ENCODE peak calls at places on chromosomes 16 and 17, in nine cellular contexts. One of them, this sample, is unnamed.

GRCh38 chr17:40602445-40603443 is 37.5 kb upstream of the CCR7 start:
- DNase-seq in activated naive CD4-positive, alpha-beta T cell treated with anti-CD3 and anti-CD28 coated beads for 36 hours: peak
- DNase-seq in stimulated activated CD8-positive, alpha-beta memory T cell treated with anti-CD3 and anti-CD28 coated beads, Interleukin-12 subunit alpha, Interleukin-12 subunit beta, amount 100 ng/mL, for 4 hours: no peak
- DNase-seq in AG10803: no peak
- DNase-seq in left ventricle myocardium superior: no peak
- DNase-seq in GM13977: peak
- DNase-seq in prostate gland: no peak
- DNase-seq in cardiac muscle cell: peak
- DNase-seq in transverse colon: no peak
- DNase-seq in this sample: no peak

GRCh38 chr16:30003670-30004423 is 7.0 kb downstream of the DOC2A start:
- DNase-seq in prostate gland: no peak
- DNase-seq in stimulated activated CD8-positive, alpha-beta memory T cell treated with anti-CD3 and anti-CD28 coated beads, Interleukin-12 subunit alpha, Interleukin-12 subunit beta, amount 100 ng/mL, for 4 hours: no peak
- DNase-seq in GM13977: no peak
- DNase-seq in left ventricle myocardium superior: no peak
- DNase-seq in AG10803: no peak
- DNase-seq in transverse colon: no peak
- DNase-seq in cardiac muscle cell: no peak
- DNase-seq in activated naive CD4-positive, alpha-beta T cell treated with anti-CD3 and anti-CD28 coated beads for 36 hours: no peak
- DNase-seq in this sample: peak

GRCh38 chr17:50480142-50480764 is 1.6 kb downstream of the RSAD1 start:
- DNase-seq in stimulated activated CD8-positive, alpha-beta memory T cell treated with anti-CD3 and anti-CD28 coated beads, Interleukin-12 subunit alpha, Interleukin-12 subunit beta, amount 100 ng/mL, for 4 hours: no peak
- DNase-seq in cardiac muscle cell: no peak
- DNase-seq in left ventricle myocardium superior: no peak
- DNase-seq in activated naive CD4-positive, alpha-beta T cell treated with anti-CD3 and anti-CD28 coated beads for 36 hours: no peak
- DNase-seq in transverse colon: no peak
- DNase-seq in GM13977: no peak
- DNase-seq in AG10803: no peak
- DNase-seq in prostate gland: no peak
- DNase-seq in this sample: no peak

GRCh38 chr17:78414178-78415162 is 36.0 kb downstream of the PGS1 start:
- DNase-seq in stimulated activated CD8-positive, alpha-beta memory T cell treated with anti-CD3 and anti-CD28 coated beads, Interleukin-12 subunit alpha, Interleukin-12 subunit beta, amount 100 ng/mL, for 4 hours: peak
- DNase-seq in GM13977: no peak
- DNase-seq in prostate gland: no peak
- DNase-seq in transverse colon: no peak
- DNase-seq in activated naive CD4-positive, alpha-beta T cell treated with anti-CD3 and anti-CD28 coated beads for 36 hours: peak
- DNase-seq in cardiac muscle cell: no peak
- DNase-seq in left ventricle myocardium superior: no peak
- DNase-seq in AG10803: no peak
- DNase-seq in this sample: no peak

GRCh38 chr16:27792486-27793275 is 242.7 kb downstream of the KATNIP start:
- DNase-seq in AG10803: peak
- DNase-seq in cardiac muscle cell: no peak
- DNase-seq in GM13977: no peak
- DNase-seq in prostate gland: no peak
- DNase-seq in stimulated activated CD8-positive, alpha-beta memory T cell treated with anti-CD3 and anti-CD28 coated beads, Interleukin-12 subunit alpha, Interleukin-12 subunit beta, amount 100 ng/mL, for 4 hours: no peak
- DNase-seq in activated naive CD4-positive, alpha-beta T cell treated with anti-CD3 and anti-CD28 coated beads for 36 hours: no peak
- DNase-seq in transverse colon: no peak
- DNase-seq in left ventricle myocardium superior: no peak
- DNase-seq in this sample: peak

GRCh38 chr16:78213751-78214150 is 114.3 kb downstream of the WWOX start:
- DNase-seq in left ventricle myocardium superior: no peak
- DNase-seq in activated naive CD4-positive, alpha-beta T cell treated with anti-CD3 and anti-CD28 coated beads for 36 hours: no peak
- DNase-seq in transverse colon: no peak
- DNase-seq in GM13977: no peak
- DNase-seq in prostate gland: no peak
- DNase-seq in stimulated activated CD8-positive, alpha-beta memory T cell treated with anti-CD3 and anti-CD28 coated beads, Interleukin-12 subunit alpha, Interleukin-12 subunit beta, amount 100 ng/mL, for 4 hours: no peak
- DNase-seq in AG10803: no peak
- DNase-seq in cardiac muscle cell: no peak
- DNase-seq in this sample: no peak

GRCh38 chr17:15436399-15437369 is 30.7 kb downstream of the CDRT4 start:
- DNase-seq in AG10803: peak
- DNase-seq in transverse colon: peak
- DNase-seq in left ventricle myocardium superior: peak
- DNase-seq in GM13977: no peak
- DNase-seq in activated naive CD4-positive, alpha-beta T cell treated with anti-CD3 and anti-CD28 coated beads for 36 hours: peak
- DNase-seq in stimulated activated CD8-positive, alpha-beta memory T cell treated with anti-CD3 and anti-CD28 coated beads, Interleukin-12 subunit alpha, Interleukin-12 subunit beta, amount 100 ng/mL, for 4 hours: no peak
- DNase-seq in prostate gland: no peak
- DNase-seq in cardiac muscle cell: no peak
- DNase-seq in this sample: peak

GRCh38 chr17:16486373-16487250 is 5.4 kb downstream of the LRRC75A start:
- DNase-seq in AG10803: peak
- DNase-seq in GM13977: no peak
- DNase-seq in left ventricle myocardium superior: peak
- DNase-seq in transverse colon: peak
- DNase-seq in activated naive CD4-positive, alpha-beta T cell treated with anti-CD3 and anti-CD28 coated beads for 36 hours: no peak
- DNase-seq in prostate gland: peak
- DNase-seq in stimulated activated CD8-positive, alpha-beta memory T cell treated with anti-CD3 and anti-CD28 coated beads, Interleukin-12 subunit alpha, Interleukin-12 subunit beta, amount 100 ng/mL, for 4 hours: no peak
- DNase-seq in cardiac muscle cell: peak
- DNase-seq in this sample: peak

GRCh38 chr17:44400226-44400847 is 10.9 kb upstream of the ITGA2B start:
- DNase-seq in cardiac muscle cell: peak
- DNase-seq in activated naive CD4-positive, alpha-beta T cell treated with anti-CD3 and anti-CD28 coated beads for 36 hours: peak
- DNase-seq in stimulated activated CD8-positive, alpha-beta memory T cell treated with anti-CD3 and anti-CD28 coated beads, Interleukin-12 subunit alpha, Interleukin-12 subunit beta, amount 100 ng/mL, for 4 hours: no peak
- DNase-seq in left ventricle myocardium superior: no peak
- DNase-seq in prostate gland: no peak
- DNase-seq in GM13977: no peak
- DNase-seq in AG10803: peak
- DNase-seq in transverse colon: no peak
- DNase-seq in this sample: no peak